ENCODE peak calls at places on chromosomes 4 and X, in six cellular contexts. I is H1, M is OCI-LY7, J is colonic mucosa, D is H9, N is fibroblast of lung. O is an unnamed sample.

GRCh38 chrX:132958086-132958703 is at the start of gene HS6ST2:
- DNase-seq in I (peak; percentile 57), M (no peak), J (peak; percentile 34), D (peak; percentile 48), N (no peak), O (no peak)

GRCh38 chrX:72020788-72021187 is 110.1 kb downstream of the NHSL2 start:
- DNase-seq in I (no peak), M (no peak), J (no peak), D (no peak), N (no peak), O (no peak)

GRCh38 chr4:169106696-169107229 is 96.7 kb upstream of the CBR4 start:
- DNase-seq in I (no peak), M (no peak), J (no peak), D (no peak), N (no peak), O (no peak)

GRCh38 chr4:61520688-61521160 is 320.6 kb downstream of the ADGRL3 start:
- DNase-seq in I (no peak), M (no peak), J (no peak), D (no peak), N (peak; percentile 5), O (no peak)

GRCh38 chrX:7926501-7926900 is 712 bp downstream of the PNPLA4 start:
- DNase-seq in I (no peak), M (peak; percentile 0), J (no peak), D (no peak), N (peak; percentile 11), O (no peak)

GRCh38 chr4:1192493-1193205 is 20.3 kb upstream of the SPON2 start:
- DNase-seq in I (no peak), M (no peak), J (peak; percentile 22), D (peak; percentile 19), N (no peak), O (peak; percentile 22)

GRCh38 chr4:8219236-8219635 is 20.1 kb downstream of the SH3TC1 start:
- DNase-seq in I (no peak), M (no peak), J (no peak), D (no peak), N (no peak), O (no peak)

GRCh38 chrX:16445166-16445752 is 204.7 kb upstream of the S100G start:
- DNase-seq in I (no peak), M (peak; percentile 48), J (peak; percentile 26), D (peak; percentile 64), N (peak; percentile 30), O (peak; percentile 35)

GRCh38 chr4:118290951-118291350 is 61.9 kb downstream of the PRSS12 start:
- DNase-seq in I (no peak), M (no peak), J (no peak), D (no peak), N (no peak), O (no peak)

GRCh38 chrX:31112226-31112999 is 40.6 kb upstream of the FTHL17 start:
- DNase-seq in I (no peak), M (no peak), J (no peak), D (no peak), N (no peak), O (no peak)

GRCh38 chrX:115892787-115893671 is 277.5 kb upstream of the AGTR2 start:
- DNase-seq in I (peak; percentile 44), M (no peak), J (peak; percentile 79), D (peak; percentile 68), N (peak; percentile 4), O (no peak)

GRCh38 chr4:17063870-17064269 is 165.4 kb upstream of the LDB2 start:
- DNase-seq in I (no peak), M (no peak), J (no peak), D (no peak), N (peak; percentile 66), O (no peak)

GRCh38 chrX:71912156-71912555 is 1.5 kb downstream of the NHSL2 start:
- DNase-seq in I (no peak), M (no peak), J (no peak), D (no peak), N (no peak), O (no peak)

GRCh38 chr4:115365185-115365584 is 251.8 kb upstream of the NDST4 start:
- DNase-seq in I (no peak), M (no peak), J (no peak), D (no peak), N (no peak), O (no peak)

GRCh38 chrX:103607385-103608304 is at the start of gene TCEAL3:
- DNase-seq in I (peak; percentile 69), M (no peak), J (peak; percentile 28), D (peak; percentile 82), N (peak; percentile 35), O (peak; percentile 73)

GRCh38 chrX:47637546-47638195 is 7.9 kb upstream of the CFP start:
- DNase-seq in I (no peak), M (no peak), J (peak; percentile 53), D (peak; percentile 91), N (no peak), O (peak; percentile 76)

DNA sequence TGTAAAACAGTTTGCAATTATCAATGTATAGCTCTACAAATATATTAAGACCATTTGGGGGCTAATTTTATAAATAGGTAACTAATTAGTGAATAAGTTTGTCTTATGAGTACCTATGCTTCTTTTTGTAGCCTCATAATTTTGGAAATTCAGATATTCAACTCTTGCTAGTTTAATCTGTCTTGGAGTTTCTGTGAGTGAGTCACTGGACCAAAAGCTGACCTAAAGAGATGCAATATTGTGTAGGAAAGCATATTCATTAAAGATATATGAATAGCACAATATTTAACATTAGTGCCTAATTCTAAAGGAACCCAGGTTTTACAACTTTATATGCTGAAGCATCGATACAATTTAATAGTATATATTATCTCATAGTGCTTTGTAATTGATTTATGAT is 161.3 kb upstream of the PCDH18 start:
- DNase-seq in I (no peak), M (no peak), J (no peak), D (no peak), N (peak; percentile 59), O (no peak)
- H3K4me1 ChIP-seq in I (no peaks in the 10 kb centered on the region), M (no peaks in the 10 kb centered on the region), J (no peaks in the 10 kb centered on the region), D (no peaks in the 10 kb centered on the region), N (no peaks in the 10 kb centered on the region), O (no peaks in the 10 kb centered on the region)

DNA sequence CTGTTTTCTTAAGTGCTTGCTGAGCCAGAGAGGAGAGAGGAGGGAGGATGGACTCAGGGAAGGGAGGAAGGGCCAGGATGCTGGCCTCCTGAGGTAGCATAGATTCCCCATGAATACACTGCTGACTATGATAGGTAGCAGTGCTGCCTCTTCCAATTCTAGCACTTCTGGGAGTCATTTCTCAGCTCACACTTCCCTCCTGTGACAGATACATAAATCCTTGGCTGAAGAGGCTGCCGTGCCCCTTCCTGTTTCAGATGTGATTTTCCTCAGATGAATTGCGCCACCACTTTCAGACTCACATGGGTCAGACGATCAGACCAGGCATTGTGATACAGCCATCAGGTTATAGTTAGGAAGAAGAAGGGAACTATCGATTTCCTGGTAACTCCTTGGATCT is 22.4 kb downstream of the TSC22D3 start:
- DNase-seq in I (no peak), M (no peak), J (no peak), D (no peak), N (peak; percentile 33), O (no peak)
- H3K4me1 ChIP-seq in I (no peaks in the 10 kb centered on the region), M (no peaks in the 10 kb centered on the region), J (no peaks in the 10 kb centered on the region), D (peaks cover 6% of the 10 kb centered on the region), N (no peaks in the 10 kb centered on the region), O (no peaks in the 10 kb centered on the region)

DNA sequence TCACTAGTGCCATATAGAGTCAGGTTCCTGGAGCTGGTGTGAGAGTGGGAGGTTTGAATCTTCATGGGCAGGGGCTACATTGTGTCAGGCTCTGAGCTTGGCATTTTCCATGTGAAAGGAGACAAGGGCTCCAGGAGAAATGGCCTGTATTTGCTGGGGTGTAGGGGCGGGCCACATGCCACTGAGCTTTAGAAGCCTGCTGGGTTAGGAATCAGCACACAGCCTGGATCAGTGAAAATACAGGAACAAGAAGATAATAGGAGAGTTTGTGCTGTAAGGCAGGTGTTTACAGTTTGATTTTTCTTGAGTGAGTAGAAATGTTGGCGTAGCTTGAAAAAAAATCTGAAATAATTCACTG is 35.4 kb downstream of the TBC1D14 start:
- DNase-seq in I (no peak), M (no peak), J (no peak), D (no peak), N (no peak), O (no peak)
- H3K4me1 ChIP-seq in I (peaks cover 16% of the 10 kb centered on the region), M (peaks cover 35% of the 10 kb centered on the region), J (peaks cover 12% of the 10 kb centered on the region), D (peaks cover 22% of the 10 kb centered on the region), N (peaks cover 12% of the 10 kb centered on the region), O (no peaks in the 10 kb centered on the region)

GRCh38 chr4:108100827-108101226 is 67.9 kb downstream of the LEF1 start:
- DNase-seq in I (no peak), M (no peak), J (no peak), D (no peak), N (no peak), O (no peak)

GRCh38 chr4:108094923-108095482 is 73.7 kb downstream of the LEF1 start:
- DNase-seq in I (no peak), M (no peak), J (no peak), D (no peak), N (no peak), O (no peak)

GRCh38 chr4:108097990-108098553 is 70.7 kb downstream of the LEF1 start:
- DNase-seq in I (no peak), M (no peak), J (no peak), D (no peak), N (no peak), O (no peak)

GRCh38 chr4:108103096-108103495 is 65.6 kb downstream of the LEF1 start:
- DNase-seq in I (no peak), M (no peak), J (no peak), D (no peak), N (no peak), O (no peak)

GRCh38 chr4:108099838-108100237 is 68.9 kb downstream of the LEF1 start:
- DNase-seq in I (no peak), M (no peak), J (no peak), D (no peak), N (no peak), O (no peak)
- H3K4me1 ChIP-seq in I (no peaks in the 10 kb centered on the region), M (peaks cover 16% of the 10 kb centered on the region), J (no peaks in the 10 kb centered on the region), D (no peaks in the 10 kb centered on the region), N (no peaks in the 10 kb centered on the region), O (no peaks in the 10 kb centered on the region)

GRCh38 chr4:38668203-38668602 is 4.2 kb downstream of the KLF3 start:
- DNase-seq in I (no peak), M (no peak), J (no peak), D (no peak), N (no peak), O (no peak)
- H3K4me1 ChIP-seq in I (peaks cover 22% of the 10 kb centered on the region), M (peaks cover 5% of the 10 kb centered on the region), J (peaks cover 28% of the 10 kb centered on the region), D (peaks cover 5% of the 10 kb centered on the region), N (peaks cover 21% of the 10 kb centered on the region), O (peaks cover 52% of the 10 kb centered on the region)

GRCh38 chr4:53767503-53767902 is 176.2 kb upstream of the LNX1 start:
- DNase-seq in I (no peak), M (no peak), J (no peak), D (no peak), N (peak; percentile 75), O (no peak)
- H3K4me1 ChIP-seq in I (no peaks in the 10 kb centered on the region), M (peaks cover 5% of the 10 kb centered on the region), J (no peaks in the 10 kb centered on the region), D (no peaks in the 10 kb centered on the region), N (peaks cover 26% of the 10 kb centered on the region), O (no peaks in the 10 kb centered on the region)

GRCh38 chr4:121692261-121692660 is 4.5 kb downstream of the ANXA5 start:
- DNase-seq in I (no peak), M (no peak), J (no peak), D (no peak), N (no peak), O (no peak)
- H3K4me1 ChIP-seq in I (peaks cover 1% of the 10 kb centered on the region), M (peaks cover 5% of the 10 kb centered on the region), J (no peaks in the 10 kb centered on the region), D (peaks cover 9% of the 10 kb centered on the region), N (peaks cover 21% of the 10 kb centered on the region), O (peaks cover 65% of the 10 kb centered on the region)